ENCODE peak calls at places on chromosomes 5 and 9, in ten cellular contexts. D is A549; J is activated T-cell treated with anti-CD3 and anti-CD28 coated beads for 24 hours; M is NCI-H2171 treated with DMSO at 0.1 percent for 48 hours; V is SW 1271; P is AG08395; T is right cardiac atrium; W is T-helper 9 cell; S is effector memory CD8-positive, alpha-beta T cell; E is hippocampal formation. U is an unnamed sample.

GRCh38 chr5:138874771-138875628 is at the start of gene LRRTM2:
- DNase-seq in E (peak; percentile 59), V (no peak), M (no peak), T (no peak), D (no peak), J (no peak), P (peak; percentile 62), S (no peak), W (no peak), U (no peak)

GRCh38 chr5:2683720-2684119 is 67.8 kb downstream of the IRX2 start:
- DNase-seq in T (no peak), P (no peak), S (no peak), E (no peak), W (no peak), D (no peak), V (no peak), M (no peak), J (no peak), U (no peak)

GRCh38 chr9:120904999-120905793 is 21.4 kb downstream of the TRAF1 start:
- DNase-seq in E (no peak), D (no peak), S (no peak), W (no peak), M (peak; percentile 18), T (no peak), V (no peak), P (no peak), J (no peak), U (no peak)

GRCh38 chr5:88770290-88771257 is 112.4 kb downstream of the MEF2C start:
- DNase-seq in P (no peak), D (no peak), M (no peak), W (no peak), S (no peak), T (no peak), E (no peak), V (no peak), J (no peak), U (no peak)

GRCh38 chr9:4973246-4973645 is 11.8 kb upstream of the JAK2 start:
- DNase-seq in J (no peak), P (no peak), W (no peak), S (no peak), V (no peak), T (no peak), D (no peak), E (no peak), M (no peak), U (no peak)

GRCh38 chr9:72022846-72023245 is 37.6 kb downstream of the C9orf57 start:
- DNase-seq in M (no peak), V (no peak), J (no peak), E (no peak), T (no peak), P (peak; percentile 65), W (no peak), S (no peak), D (no peak), U (peak; percentile 9)

GRCh38 chr5:169632946-169633345 is 4.1 kb upstream of the DOCK2 start:
- DNase-seq in W (no peak), P (no peak), V (no peak), S (no peak), T (no peak), M (no peak), E (no peak), D (no peak), J (no peak), U (no peak)

GRCh38 chr5:1514027-1514818 is 9.5 kb downstream of the LPCAT1 start:
- DNase-seq in D (no peak), M (no peak), J (no peak), S (no peak), P (no peak), T (peak; percentile 11), W (no peak), E (no peak), V (no peak), U (no peak)

GRCh38 chr9:6414291-6414690 is 1.3 kb downstream of the UHRF2 start:
- DNase-seq in P (peak; percentile 49), E (no peak), W (no peak), J (no peak), T (no peak), V (no peak), S (no peak), D (no peak), M (no peak), U (peak; percentile 53)

GRCh38 chr9:136244116-136244775 is 1.4 kb downstream of the QSOX2 start:
- DNase-seq in J (peak; percentile 61), W (no peak), M (no peak), P (no peak), V (no peak), E (no peak), D (no peak), S (no peak), T (no peak), U (peak; percentile 14)

GRCh38 chr9:87498816-87499454 is 1.3 kb downstream of the DAPK1 start:
- DNase-seq in E (no peak), V (no peak), W (no peak), D (no peak), J (no peak), T (no peak), M (peak; percentile 42), S (no peak), P (no peak), U (peak; percentile 48)

GRCh38 chr9:133453651-133454050 is 6.1 kb upstream of the CACFD1 start:
- DNase-seq in T (no peak), V (no peak), W (no peak), J (no peak), S (no peak), P (no peak), M (no peak), E (no peak), D (no peak), U (no peak)

GRCh38 chr5:113520429-113520828 is 6.9 kb downstream of the YTHDC2 start:
- DNase-seq in D (no peak), J (no peak), W (no peak), P (peak; percentile 42), V (no peak), T (no peak), M (no peak), E (no peak), S (no peak), U (no peak)